ENCODE peak calls at places on chromosomes 4 and X, in nine cellular contexts. M, E, T, P, D, N, S, O and F are unnamed samples.

GRCh38 chr4:158219623-158220022 is 9.3 kb downstream of the TMEM144 start:
- DNase-seq in M (no peak), E (no peak), T (no peak), P (no peak), D (no peak), N (no peak), S (no peak), O (no peak), F (no peak)

GRCh38 chrX:31969714-31970113 is 897.9 kb upstream of the FTHL17 start:
- DNase-seq in M (no peak), E (no peak), T (no peak), P (no peak), D (no peak), N (no peak), S (no peak), O (no peak), F (no peak)

GRCh38 chr4:7752649-7753048 is 187.0 kb downstream of the AFAP1 start:
- DNase-seq in M (no peak), E (no peak), T (no peak), P (peak), D (no peak), N (no peak), S (no peak), O (no peak), F (no peak)

GRCh38 chr4:15883611-15884243 is 54.8 kb downstream of the FGFBP1 start:
- DNase-seq in M (no peak), E (no peak), T (no peak), P (no peak), D (no peak), N (no peak), S (no peak), O (no peak), F (no peak)

GRCh38 chr4:102263024-102263787 is 82.1 kb downstream of the SLC39A8 start:
- DNase-seq in M (peak), E (peak), T (no peak), P (peak), D (no peak), N (peak), S (peak), O (peak), F (no peak)

GRCh38 chrX:139862208-139862607 is 70.6 kb downstream of the ATP11C start:
- DNase-seq in M (no peak), E (no peak), T (no peak), P (no peak), D (no peak), N (no peak), S (no peak), O (peak), F (no peak)

GRCh38 chr4:99630857-99631256 is 26.8 kb downstream of the C4orf54 start:
- DNase-seq in M (no peak), E (no peak), T (no peak), P (no peak), D (no peak), N (no peak), S (no peak), O (no peak), F (no peak)

GRCh38 chrX:39899876-39900787 is 197.6 kb downstream of the BCOR start:
- DNase-seq in M (no peak), E (no peak), T (no peak), P (no peak), D (no peak), N (no peak), S (no peak), O (no peak), F (no peak)

GRCh38 chrX:118974908-118975671 is 672 bp downstream of the LONRF3 start:
- DNase-seq in M (peak), E (peak), T (no peak), P (peak), D (no peak), N (no peak), S (no peak), O (peak), F (peak)

GRCh38 chrX:69565247-69565815 is 50.6 kb upstream of the EDA start:
- DNase-seq in M (no peak), E (no peak), T (no peak), P (no peak), D (no peak), N (no peak), S (no peak), O (no peak), F (no peak)

GRCh38 chr4:42412251-42412650 is 15.0 kb downstream of the SHISA3 start:
- DNase-seq in M (peak), E (no peak), T (no peak), P (no peak), D (no peak), N (peak), S (peak), O (no peak), F (no peak)

GRCh38 chr4:3716876-3717235 is 49.3 kb upstream of the ADRA2C start:
- DNase-seq in M (no peak), E (no peak), T (no peak), P (no peak), D (no peak), N (no peak), S (no peak), O (no peak), F (peak)

GRCh38 chr4:183099537-183100297 is 660 bp downstream of the WWC2 start:
- DNase-seq in M (peak), E (no peak), T (no peak), P (no peak), D (no peak), N (no peak), S (no peak), O (peak), F (peak)

GRCh38 chr4:73415807-73416238 is 11.7 kb downstream of the ALB start:
- DNase-seq in M (no peak), E (no peak), T (no peak), P (no peak), D (no peak), N (no peak), S (no peak), O (no peak), F (no peak)

GRCh38 chrX:32582729-32583128 is 628.6 kb downstream of the DMD start:
- DNase-seq in M (no peak), E (no peak), T (no peak), P (no peak), D (no peak), N (no peak), S (no peak), O (no peak), F (no peak)

GRCh38 chrX:20729421-20729820 is 462.7 kb upstream of the RPS6KA3 start:
- DNase-seq in M (no peak), E (no peak), T (no peak), P (no peak), D (no peak), N (no peak), S (peak), O (no peak), F (no peak)

GRCh38 chrX:30278365-30278764 is 30.8 kb downstream of the NR0B1 start:
- DNase-seq in M (no peak), E (no peak), T (no peak), P (no peak), D (no peak), N (peak), S (peak), O (no peak), F (no peak)

GRCh38 chr4:123870283-123870876 is 473.8 kb downstream of the SPRY1 start:
- DNase-seq in M (no peak), E (no peak), T (no peak), P (no peak), D (no peak), N (no peak), S (no peak), O (no peak), F (no peak)

GRCh38 chrX:119459181-119459580 is 9.1 kb upstream of the SLC25A5 start:
- DNase-seq in M (no peak), E (no peak), T (no peak), P (no peak), D (no peak), N (peak), S (no peak), O (no peak), F (no peak)

GRCh38 chr4:158667651-158668198 is 4.0 kb downstream of the C4orf46 start:
- DNase-seq in M (peak), E (peak), T (no peak), P (no peak), D (no peak), N (no peak), S (no peak), O (peak), F (no peak)

GRCh38 chrX:136880003-136880451 is 498 bp downstream of the RBMX start:
- DNase-seq in M (peak), E (peak), T (no peak), P (peak), D (no peak), N (peak), S (no peak), O (no peak), F (no peak)

GRCh38 chr4:86960557-86960959 is 25.7 kb downstream of the AFF1 start:
- DNase-seq in M (no peak), E (no peak), T (no peak), P (no peak), D (no peak), N (peak), S (no peak), O (no peak), F (no peak)

GRCh38 chrX:74924449-74925209 is 623 bp downstream of the NEXMIF start:
- DNase-seq in M (peak), E (peak), T (no peak), P (peak), D (peak), N (no peak), S (no peak), O (peak), F (peak)

GRCh38 chrX:16368696-16369095 is 201.4 kb downstream of the MAGEB17 start:
- DNase-seq in M (no peak), E (no peak), T (no peak), P (no peak), D (no peak), N (no peak), S (no peak), O (no peak), F (no peak)

GRCh38 chrX:25206761-25207160 is 191.0 kb upstream of the ARX start:
- DNase-seq in M (no peak), E (no peak), T (no peak), P (no peak), D (no peak), N (peak), S (no peak), O (no peak), F (no peak)

GRCh38 chr4:40205259-40206198 is 8.7 kb downstream of the RHOH start:
- DNase-seq in M (no peak), E (no peak), T (no peak), P (peak), D (no peak), N (no peak), S (no peak), O (peak), F (no peak)

GRCh38 chr4:1976416-1977352 is 32.1 kb downstream of the NELFA start:
- DNase-seq in M (no peak), E (no peak), T (peak), P (no peak), D (no peak), N (no peak), S (no peak), O (no peak), F (no peak)

GRCh38 chrX:22246620-22247019 is 26.1 kb upstream of the CBLL2 start:
- DNase-seq in M (no peak), E (no peak), T (no peak), P (no peak), D (no peak), N (peak), S (no peak), O (no peak), F (no peak)

GRCh38 chrX:38804481-38805293 is 3.4 kb downstream of the MID1IP1 start:
- DNase-seq in M (peak), E (no peak), T (no peak), P (peak), D (no peak), N (peak), S (no peak), O (peak), F (peak)

GRCh38 chr4:133565379-133565778 is 416.3 kb downstream of the PCDH10 start:
- DNase-seq in M (no peak), E (no peak), T (no peak), P (no peak), D (no peak), N (peak), S (peak), O (no peak), F (no peak)

GRCh38 chr4:145709843-145710242 is 29.9 kb downstream of the C4orf51 start:
- DNase-seq in M (peak), E (no peak), T (no peak), P (no peak), D (no peak), N (peak), S (peak), O (peak), F (no peak)

GRCh38 chrX:39409246-39409917 is 608.1 kb downstream of the MID1IP1 start:
- DNase-seq in M (no peak), E (no peak), T (no peak), P (peak), D (no peak), N (no peak), S (no peak), O (peak), F (no peak)

GRCh38 chrX:107744868-107745267 is 30.7 kb downstream of the TSC22D3 start:
- DNase-seq in M (no peak), E (no peak), T (no peak), P (no peak), D (no peak), N (no peak), S (no peak), O (no peak), F (no peak)

GRCh38 chrX:56563231-56564116 is at the start of gene UBQLN2:
- DNase-seq in M (peak), E (peak), T (peak), P (peak), D (peak), N (peak), S (peak), O (peak), F (peak)

GRCh38 chrX:48919947-48920712 is 1.3 kb upstream of the PIM2 start:
- DNase-seq in M (no peak), E (peak), T (no peak), P (no peak), D (no peak), N (no peak), S (no peak), O (peak), F (no peak)

GRCh38 chrX:115459883-115460564 is 101.0 kb upstream of the PLS3 start:
- DNase-seq in M (no peak), E (no peak), T (no peak), P (no peak), D (no peak), N (peak), S (no peak), O (no peak), F (no peak)

GRCh38 chrX:71454222-71454621 is 78.7 kb upstream of the OGT start:
- DNase-seq in M (no peak), E (no peak), T (no peak), P (no peak), D (no peak), N (peak), S (no peak), O (no peak), F (no peak)